ENCODE peak calls at places on chromosomes 16 and 17, in six cellular contexts. N is left ventricle myocardium inferior, S is OCI-LY7, H is ascending aorta, P is HepG2, A is H9. T is an unnamed sample.

GRCh38 chr17:76087531-76087930 is 8.5 kb downstream of the ZACN start:
- DNase-seq in N (no peak), S (no peak), H (no peak), P (no peak), A (no peak), T (no peak)

GRCh38 chr16:85420501-85421337 is 192.4 kb upstream of the GSE1 start:
- DNase-seq in N (peak; percentile 47), S (peak; percentile 77), H (no peak), P (peak; percentile 35), A (peak; percentile 78), T (peak; percentile 58)

GRCh38 chr17:45013021-45013997 is 38.1 kb downstream of the DCAKD start:
- DNase-seq in N (peak; percentile 44), S (no peak), H (no peak), P (no peak), A (peak; percentile 63), T (no peak)

GRCh38 chr16:56977256-56977655 is 12.1 kb upstream of the NLRC5 start:
- DNase-seq in N (no peak), S (no peak), H (no peak), P (no peak), A (no peak), T (no peak)

GRCh38 chr17:82110298-82110697 is 12.3 kb upstream of the FASN start:
- DNase-seq in N (no peak), S (no peak), H (no peak), P (peak; percentile 88), A (no peak), T (no peak)

GRCh38 chr16:89026121-89026612 is 49.2 kb upstream of the CBFA2T3 start:
- DNase-seq in N (no peak), S (peak; percentile 30), H (no peak), P (no peak), A (no peak), T (no peak)

GRCh38 chr17:39738568-39738901 is 797 bp downstream of the GRB7 start:
- DNase-seq in N (no peak), S (no peak), H (no peak), P (peak; percentile 50), A (peak; percentile 75), T (no peak)

GRCh38 chr16:4475880-4476790 is at the start of gene HMOX2:
- DNase-seq in N (peak; percentile 93), S (peak; percentile 96), H (peak; percentile 95), P (peak; percentile 86), A (peak; percentile 97), T (peak; percentile 91)

GRCh38 chr16:80147021-80147680 is 393.6 kb upstream of the DYNLRB2 start:
- DNase-seq in N (no peak), S (no peak), H (no peak), P (no peak), A (no peak), T (no peak)

GRCh38 chr17:78239489-78239931 is 8.1 kb downstream of the TMEM235 start:
- DNase-seq in N (no peak), S (peak; percentile 92), H (no peak), P (no peak), A (peak; percentile 38), T (no peak)

DNA sequence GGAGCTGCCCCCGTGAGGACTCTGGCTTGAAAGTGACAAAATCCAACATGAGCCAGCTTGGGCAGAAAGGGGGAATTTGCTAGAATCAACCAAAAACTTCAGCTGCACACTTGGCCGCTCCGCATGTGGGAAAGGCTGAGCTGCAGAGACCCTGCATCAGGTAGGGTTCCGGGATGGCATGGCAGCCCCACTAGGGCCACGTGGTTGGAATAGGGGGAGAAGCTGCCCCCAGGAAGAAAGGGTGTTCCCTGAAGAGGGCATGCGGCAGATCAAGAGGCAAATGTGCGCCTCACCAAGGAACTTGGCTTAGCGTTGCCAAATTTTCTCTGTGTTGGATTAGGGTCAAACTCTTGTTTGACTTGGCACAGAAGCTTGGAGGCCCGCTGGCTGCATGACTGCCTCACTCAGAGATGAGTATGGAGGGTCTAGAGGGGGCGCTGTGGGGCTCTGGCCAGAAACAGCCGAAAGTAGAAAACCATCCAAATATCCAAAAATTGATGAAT is 29.2 kb upstream of the WFIKKN2 start:
- DNase-seq in N (no peak), S (no peak), H (no peak), P (peak; percentile 73), A (peak; percentile 65), T (no peak)
- TF ChIP-seq CTCF in N (no peak), S (peak; percentile 45), H (no peak), P (peak; percentile 74), A (peak; percentile 66), T (no peak)

GRCh38 chr16:27315333-27316037 is 1.7 kb downstream of the IL4R start:
- DNase-seq in N (peak; percentile 27), S (peak; percentile 61), H (peak; percentile 87), P (peak; percentile 81), A (peak; percentile 57), T (peak; percentile 71)

GRCh38 chr16:27314986-27315332 is 1.2 kb downstream of the IL4R start:
- DNase-seq in N (no peak), S (no peak), H (no peak), P (no peak), A (no peak), T (no peak)

GRCh38 chr16:27317738-27318398 is 4.1 kb downstream of the IL4R start:
- DNase-seq in N (no peak), S (no peak), H (peak; percentile 57), P (no peak), A (no peak), T (no peak)

GRCh38 chr16:27317320-27317719 is 3.5 kb downstream of the IL4R start:
- DNase-seq in N (no peak), S (no peak), H (peak; percentile 61), P (no peak), A (no peak), T (no peak)

GRCh38 chr16:27316038-27316680 is 2.4 kb downstream of the IL4R start:
- DNase-seq in N (no peak), S (no peak), H (no peak), P (no peak), A (no peak), T (no peak)
- H3K4me1 ChIP-seq in N (peaks cover 77% of the 10 kb centered on the region), S (peaks cover 53% of the 10 kb centered on the region), H (peaks cover 19% of the 10 kb centered on the region), P (peaks cover 76% of the 10 kb centered on the region), A (peaks cover 7% of the 10 kb centered on the region), T (no peaks in the 10 kb centered on the region)

GRCh38 chr17:79920751-79921410 is 81.6 kb upstream of the CBX4 start:
- DNase-seq in N (no peak), S (no peak), H (no peak), P (no peak), A (no peak), T (no peak)

GRCh38 chr17:79921411-79922160 is 82.3 kb upstream of the CBX4 start:
- DNase-seq in N (no peak), S (no peak), H (no peak), P (no peak), A (no peak), T (no peak)

GRCh38 chr17:79923974-79924638 is 84.9 kb upstream of the CBX4 start:
- DNase-seq in N (no peak), S (peak; percentile 55), H (no peak), P (peak; percentile 67), A (peak; percentile 94), T (no peak)

GRCh38 chr17:79922798-79923197 is 83.6 kb upstream of the CBX4 start:
- DNase-seq in N (no peak), S (no peak), H (no peak), P (no peak), A (no peak), T (no peak)

DNA sequence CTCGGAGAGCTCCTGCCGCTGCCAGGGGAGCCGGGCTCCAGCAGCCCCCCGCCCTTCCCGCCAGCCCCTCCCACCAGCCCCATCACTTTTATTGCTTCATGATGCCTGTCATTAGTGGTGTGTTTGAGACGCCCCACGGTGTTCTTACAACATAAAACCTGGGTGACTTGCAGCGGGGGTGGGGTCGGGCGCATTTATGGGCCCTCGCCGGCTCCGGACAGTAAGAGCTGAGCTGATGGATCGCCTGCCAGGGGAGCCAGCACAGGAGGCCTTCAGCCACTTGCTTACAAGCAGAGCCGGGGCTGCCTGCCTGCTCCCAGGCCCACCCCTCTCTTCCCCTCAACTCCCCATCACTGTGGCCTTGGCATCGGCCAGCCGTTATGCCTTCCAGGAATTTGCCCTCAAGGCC is 82.9 kb upstream of the CBX4 start:
- DNase-seq in N (no peak), S (no peak), H (no peak), P (no peak), A (no peak), T (no peak)
- TF ChIP-seq CTCF in N (no peak), S (no peak), H (no peak), P (no peak), A (no peak), T (no peak)

GRCh38 chr17:74758846-74759163 is 10.4 kb downstream of the NHERF1 start:
- DNase-seq in N (no peak), S (no peak), H (no peak), P (no peak), A (no peak), T (no peak)

GRCh38 chr17:74759243-74759801 is 10.9 kb downstream of the NHERF1 start:
- DNase-seq in N (no peak), S (peak; percentile 74), H (no peak), P (no peak), A (no peak), T (no peak)

GRCh38 chr17:74756891-74757290 is 8.5 kb downstream of the NHERF1 start:
- DNase-seq in N (no peak), S (no peak), H (no peak), P (no peak), A (no peak), T (no peak)

GRCh38 chr17:74757931-74758845 is 9.8 kb downstream of the NHERF1 start:
- DNase-seq in N (peak; percentile 45), S (no peak), H (no peak), P (no peak), A (no peak), T (no peak)

GRCh38 chr17:74757502-74757901 is 9.1 kb downstream of the NHERF1 start:
- DNase-seq in N (peak; percentile 52), S (no peak), H (no peak), P (no peak), A (no peak), T (no peak)
- H3K4me1 ChIP-seq in N (peaks cover 75% of the 10 kb centered on the region), S (peaks cover 19% of the 10 kb centered on the region), H (peaks cover 15% of the 10 kb centered on the region), P (peaks cover 100% of the 10 kb centered on the region), A (peaks cover 11% of the 10 kb centered on the region), T (peaks cover 30% of the 10 kb centered on the region)

T was measured in lung.